ENCODE peak calls at places on chromosomes 1 and 21, in four cellular contexts. F is neuronal stem cell; M is activated CD4-positive, alpha-beta T cell treated with anti-CD3 and anti-CD28 coated beads, Interleukin-2, amount 50 U/mL, for 1 hour; Z is A172. W is an unnamed sample.

GRCh38 chr1:235708390-235708962 is 58.9 kb upstream of the GNG4 start:
- DNase-seq in Z (peak), M (no peak), F (no peak), W (no peak)

GRCh38 chr1:62325696-62326095 is 6.5 kb upstream of the KANK4 start:
- DNase-seq in F (no peak), Z (peak), M (no peak), W (no peak)

GRCh38 chr1:182392045-182393028 is 747 bp upstream of the GLUL start:
- DNase-seq in M (no peak), F (no peak), Z (no peak), W (no peak)

GRCh38 chr1:223216482-223217205 is 73.6 kb upstream of the TLR5 start:
- DNase-seq in M (no peak), Z (no peak), F (no peak), W (no peak)

GRCh38 chr21:44304846-44305245 is 5.0 kb downstream of the PFKL start:
- DNase-seq in M (peak), F (peak), Z (peak), W (peak)

GRCh38 chr1:247294282-247294681 is 37.4 kb downstream of the ZNF496 start:
- DNase-seq in M (no peak), F (no peak), Z (peak), W (no peak)

GRCh38 chr1:157442065-157442464 is 110.2 kb downstream of the FCRL5 start:
- DNase-seq in M (no peak), F (no peak), Z (no peak), W (no peak)

GRCh38 chr1:197896301-197896700 is 6.1 kb upstream of the C1orf53 start:
- DNase-seq in M (no peak), F (no peak), Z (no peak), W (no peak)

GRCh38 chr1:153260980-153261792 is 1.7 kb downstream of the LORICRIN start:
- DNase-seq in F (peak), Z (no peak), M (peak), W (no peak)

GRCh38 chr1:170800243-170800642 is 135.1 kb upstream of the MROH9 start:
- DNase-seq in F (no peak), M (no peak), Z (no peak), W (no peak)

GRCh38 chr1:46523556-46524443 is 27.6 kb downstream of the KNCN start:
- DNase-seq in Z (no peak), F (no peak), M (no peak), W (no peak)

W was measured in DND-41.